ENCODE peak calls at places on chromosomes 12 and 14, in six cellular contexts. Z is transverse colon, P is fibroblast of the aortic adventitia, Y is choroid plexus epithelial cell, K is stomach, D is fibroblast of pulmonary artery. S is an unnamed sample.

GRCh38 chr12:72228424-72228823 is 43.7 kb upstream of the TRHDE start:
- DNase-seq in Y (no peak), D (no peak), P (peak), Z (no peak), K (no peak), S (no peak)

GRCh38 chr12:114275937-114276785 is 129.8 kb downstream of the TBX5 start:
- DNase-seq in P (peak), Z (no peak), Y (no peak), K (no peak), D (no peak), S (no peak)

GRCh38 chr14:23514009-23514962 is 37.3 kb downstream of the ZFHX2 start:
- DNase-seq in P (no peak), K (no peak), Z (no peak), D (no peak), Y (no peak), S (no peak)

GRCh38 chr12:57894577-57895292 is 46.6 kb upstream of the ATP23 start:
- DNase-seq in Z (no peak), Y (no peak), K (no peak), D (no peak), P (no peak), S (no peak)

GRCh38 chr14:34837801-34838322 is 37.3 kb downstream of the BAZ1A start:
- DNase-seq in P (no peak), K (no peak), Z (no peak), Y (no peak), D (peak), S (no peak)

GRCh38 chr14:73802431-73803188 is 49.0 kb upstream of the PTGR2 start:
- DNase-seq in D (no peak), P (no peak), Y (no peak), K (no peak), Z (peak), S (peak)

GRCh38 chr12:79848321-79848720 is 86.6 kb downstream of the PPP1R12A start:
- DNase-seq in D (peak), K (no peak), Y (peak), P (no peak), Z (no peak), S (no peak)

GRCh38 chr12:13027032-13027431 is 17.1 kb upstream of the FAM234B start:
- DNase-seq in P (no peak), Z (no peak), K (no peak), Y (no peak), D (no peak), S (no peak)

GRCh38 chr14:31320216-31320615 is 100.1 kb downstream of the HEATR5A start:
- DNase-seq in P (no peak), Z (no peak), D (no peak), Y (no peak), K (no peak), S (no peak)

GRCh38 chr14:71399057-71399487 is 491.8 kb downstream of the PCNX1 start:
- DNase-seq in Z (no peak), K (no peak), Y (no peak), D (no peak), P (peak), S (no peak)

GRCh38 chr14:104445832-104446381 is 133.7 kb upstream of the C14orf180 start:
- DNase-seq in Y (no peak), P (no peak), D (no peak), Z (no peak), K (peak), S (no peak)

GRCh38 chr12:64418209-64418608 is 14.0 kb downstream of the XPOT start:
- DNase-seq in D (no peak), K (no peak), Z (no peak), Y (no peak), P (no peak), S (no peak)

GRCh38 chr14:30885840-30886740 is 11.7 kb downstream of the COCH start:
- DNase-seq in Z (no peak), D (no peak), K (no peak), P (peak), Y (no peak), S (no peak)

GRCh38 chr12:116528067-116528466 is 31.1 kb upstream of the MAP1LC3B2 start:
- DNase-seq in Z (no peak), K (no peak), P (peak), Y (peak), D (no peak), S (no peak)

GRCh38 chr12:132352896-132353800 is 23.8 kb upstream of the GALNT9 start:
- DNase-seq in P (no peak), Z (no peak), D (no peak), Y (no peak), K (no peak), S (no peak)

GRCh38 chr12:52193991-52194390 is 2.2 kb upstream of the KRT80 start:
- DNase-seq in K (no peak), Y (peak), P (peak), Z (no peak), D (peak), S (no peak)

GRCh38 chr12:1630081-1630826 is 1.2 kb downstream of the WNT5B start:
- DNase-seq in Z (peak), K (peak), Y (no peak), P (no peak), D (no peak), S (peak)

GRCh38 chr12:90024261-90024660 is 315.6 kb upstream of the ATP2B1 start:
- DNase-seq in P (peak), Y (peak), D (peak), K (no peak), Z (no peak), S (no peak)

GRCh38 chr12:88052686-88053085 is 23.5 kb upstream of the C12orf50 start:
- DNase-seq in Z (peak), P (peak), D (peak), Y (peak), K (no peak), S (peak)

GRCh38 chr12:127336416-127336815 is 930.6 kb upstream of the TMEM132C start:
- DNase-seq in Y (no peak), Z (no peak), D (no peak), K (no peak), P (no peak), S (no peak)

GRCh38 chr14:22095845-22096510 is 422.4 kb upstream of the OR4E1 start:
- DNase-seq in K (no peak), D (no peak), Y (no peak), Z (no peak), P (no peak), S (no peak)

GRCh38 chr14:81400202-81400678 is at the start of gene STON2:
- DNase-seq in K (no peak), Y (no peak), P (peak), D (peak), Z (peak), S (no peak)

GRCh38 chr12:107457536-107457935 is 228.1 kb upstream of the PWP1 start:
- DNase-seq in K (no peak), P (no peak), Z (no peak), Y (no peak), D (no peak), S (no peak)

GRCh38 chr12:107458163-107458562 is 227.4 kb upstream of the PWP1 start:
- DNase-seq in K (peak), Y (no peak), D (no peak), Z (no peak), P (peak), S (no peak)

GRCh38 chr12:107461222-107461980 is 224.2 kb upstream of the PWP1 start:
- DNase-seq in D (peak), P (peak), Z (no peak), K (no peak), Y (peak), S (no peak)

GRCh38 chr12:107458990-107459389 is 226.6 kb upstream of the PWP1 start:
- DNase-seq in K (no peak), Y (no peak), Z (no peak), P (no peak), D (no peak), S (no peak)

DNA sequence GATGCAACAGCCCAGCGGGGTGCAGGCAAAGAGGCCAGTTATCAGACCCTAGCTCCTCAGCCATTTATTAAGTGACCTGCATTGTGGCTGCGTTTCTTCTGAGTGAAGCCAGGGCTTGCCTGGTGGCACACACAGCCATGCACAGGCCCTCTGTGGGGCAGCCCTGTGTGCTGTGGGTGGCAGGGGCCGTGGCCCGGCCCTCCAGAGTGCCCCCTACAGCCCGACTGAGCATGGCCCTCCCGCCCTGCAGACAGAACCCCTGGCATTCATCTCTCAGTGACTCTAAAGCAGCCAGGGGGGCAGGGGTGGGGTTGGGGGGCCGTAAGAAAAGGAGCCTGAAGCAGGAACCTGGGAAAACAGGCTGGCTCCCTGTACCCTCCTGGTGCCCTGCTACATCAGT is 225.9 kb upstream of the PWP1 start:
- DNase-seq in D (no peak), Y (no peak), K (no peak), P (no peak), Z (no peak), S (no peak)
- TF ChIP-seq CTCF in D (no peak), Y (no peak), K (no peak), P (no peak), Z (no peak), S (no peak)

DNA sequence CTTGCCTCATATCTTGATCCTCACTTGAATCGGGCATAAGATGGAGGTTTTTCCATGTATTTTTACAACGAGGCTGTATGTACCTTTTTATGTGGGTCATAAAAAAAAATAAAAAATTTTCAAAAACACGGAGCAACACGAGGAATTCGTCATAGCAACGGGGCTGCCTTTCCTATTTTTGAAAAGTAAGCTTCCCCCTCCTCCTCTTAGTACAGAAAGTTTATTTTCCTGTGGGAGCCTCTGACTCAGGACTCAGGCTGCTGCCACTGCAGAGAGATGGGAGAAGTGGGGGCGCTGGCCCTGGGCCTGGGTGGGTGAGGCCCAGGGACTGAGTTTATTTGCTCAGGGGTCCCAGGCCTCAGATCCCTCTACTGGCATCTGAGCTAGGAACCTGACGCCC is 10.1 kb upstream of the CMKLR1 start:
- DNase-seq in P (no peak), Z (no peak), K (no peak), D (no peak), Y (peak), S (no peak)
- TF ChIP-seq CTCF in P (no peak), Z (no peak), K (no peak), D (no peak), Y (no peak), S (no peak)

GRCh38 chr14:103057372-103058208 is at the start of gene CDC42BPB:
- DNase-seq in Y (peak), K (peak), Z (peak), D (peak), P (peak), S (peak)

GRCh38 chr14:103059556-103059955 is 2.2 kb upstream of the CDC42BPB start:
- DNase-seq in D (no peak), Y (no peak), Z (no peak), K (no peak), P (no peak), S (no peak)

GRCh38 chr14:103057028-103057371 is 349 bp downstream of the CDC42BPB start:
- DNase-seq in D (peak), Y (peak), K (no peak), P (no peak), Z (no peak), S (no peak)

GRCh38 chr14:103056322-103057027 is 874 bp downstream of the CDC42BPB start:
- DNase-seq in Y (peak), P (peak), Z (peak), K (peak), D (peak), S (peak)

DNA sequence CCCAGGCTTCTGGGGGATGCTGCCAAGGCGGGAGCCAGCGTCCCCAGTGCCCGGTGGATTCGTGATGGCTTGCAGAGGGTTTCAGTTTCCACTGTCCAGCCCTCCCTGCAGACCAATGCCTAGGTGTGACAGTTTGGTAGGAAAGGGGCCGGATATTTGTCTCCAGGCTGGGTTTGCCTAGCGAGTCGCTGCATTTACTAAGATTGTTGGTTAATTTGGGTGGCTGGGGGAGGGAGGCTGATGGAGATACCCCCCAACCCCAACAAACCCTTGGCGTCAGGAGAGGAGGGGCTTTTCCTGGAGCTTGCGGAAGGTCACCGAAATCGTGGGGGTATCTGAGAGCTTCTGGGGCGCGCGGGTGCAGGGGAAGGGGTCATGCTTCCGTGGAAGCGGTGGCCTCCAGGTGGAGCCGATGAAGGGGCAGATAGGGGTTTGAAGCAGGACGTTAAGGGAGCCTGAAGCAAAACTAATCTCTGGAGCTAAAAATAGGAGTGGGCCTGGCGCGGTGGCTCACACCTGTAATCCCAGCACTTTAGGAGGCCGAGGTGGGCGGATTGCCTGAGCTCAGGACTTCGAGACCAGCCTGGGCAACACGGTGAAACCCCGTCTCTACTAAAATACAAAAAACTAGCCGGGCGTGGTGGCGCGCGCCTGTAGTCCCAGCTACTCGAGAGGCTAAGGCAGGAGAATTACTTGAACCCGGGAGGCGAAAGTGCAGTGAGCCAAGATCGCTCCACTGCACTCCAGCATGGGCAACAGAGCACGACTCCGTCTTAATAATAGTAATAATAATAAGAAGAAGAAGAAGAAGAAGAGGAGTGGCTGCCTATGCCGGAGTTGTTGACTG is 1.1 kb upstream of the CDC42BPB start:
- DNase-seq in Z (no peak), K (no peak), Y (peak), P (no peak), D (no peak), S (no peak)
- TF ChIP-seq CTCF in Z (no peak), K (no peak), Y (no peak), P (no peak), D (no peak), S (no peak)

GRCh38 chr14:94583557-94583956 is 2.3 kb downstream of the SERPINA5 start:
- DNase-seq in Z (no peak), Y (no peak), K (no peak), D (no peak), P (no peak), S (no peak)
- TF ChIP-seq CTCF in Z (no peak), Y (no peak), K (no peak), D (no peak), P (no peak), S (no peak)

GRCh38 chr12:124434951-124435805 is 132.2 kb downstream of the NCOR2 start:
- DNase-seq in K (no peak), Y (no peak), P (no peak), D (no peak), Z (no peak), S (no peak)

GRCh38 chr12:124432376-124432775 is 135.0 kb downstream of the NCOR2 start:
- DNase-seq in D (no peak), K (no peak), P (no peak), Z (no peak), Y (peak), S (no peak)

GRCh38 chr12:124433906-124434305 is 133.5 kb downstream of the NCOR2 start:
- DNase-seq in P (no peak), Z (no peak), Y (no peak), K (no peak), D (no peak), S (no peak)

GRCh38 chr12:124434364-124434763 is 133.0 kb downstream of the NCOR2 start:
- DNase-seq in D (no peak), K (no peak), Z (no peak), Y (no peak), P (no peak), S (no peak)

GRCh38 chr12:124433147-124433874 is 134.1 kb downstream of the NCOR2 start:
- DNase-seq in P (no peak), K (peak), Y (no peak), Z (no peak), D (no peak), S (no peak)
- TF ChIP-seq CTCF in P (no peak), K (no peak), Y (no peak), Z (no peak), D (no peak), S (no peak)

DNA sequence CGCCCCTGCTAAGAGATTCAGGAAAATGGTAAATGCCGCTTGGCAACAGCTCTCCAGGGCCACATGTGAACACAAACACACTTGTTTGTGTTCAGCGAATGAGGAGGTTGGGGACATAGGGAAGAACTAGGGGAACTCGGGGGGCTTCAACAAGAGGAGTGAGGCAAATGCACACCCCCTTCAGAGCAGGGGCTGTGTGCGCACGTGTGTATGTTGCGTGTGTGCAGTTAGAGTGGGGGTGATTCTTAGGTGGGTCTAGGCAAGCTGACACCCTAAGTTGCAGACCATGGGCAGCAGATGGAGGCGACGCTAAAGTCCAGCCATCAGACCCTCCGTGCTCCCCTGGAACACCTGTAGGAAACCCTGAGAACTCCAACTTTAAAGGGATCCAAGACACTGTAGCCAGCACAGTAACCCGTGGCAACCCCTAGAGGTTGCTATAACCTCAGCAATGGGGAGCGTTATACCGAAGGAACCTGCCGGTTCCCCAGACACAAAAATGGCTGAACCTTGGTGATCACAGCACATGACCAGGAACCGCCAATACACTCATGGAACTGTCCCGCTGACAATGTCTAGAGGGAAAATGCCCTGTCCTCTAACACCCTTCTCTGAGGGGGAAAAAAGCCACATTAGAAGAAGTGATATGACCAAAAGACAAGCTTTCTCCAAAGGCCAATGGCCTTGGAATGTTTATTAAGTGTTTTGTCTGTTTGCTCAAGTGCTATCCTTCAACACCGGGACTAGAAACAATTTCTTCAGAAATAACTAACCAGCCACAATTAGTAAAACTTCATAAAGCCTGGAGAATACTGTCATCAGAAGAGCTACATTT is 86.5 kb upstream of the CEP83 start:
- DNase-seq in Y (peak), K (peak), P (peak), D (peak), Z (peak), S (peak)
- TF ChIP-seq CTCF in Y (peak), K (no peak), P (peak), D (peak), Z (peak), S (peak)

DNA sequence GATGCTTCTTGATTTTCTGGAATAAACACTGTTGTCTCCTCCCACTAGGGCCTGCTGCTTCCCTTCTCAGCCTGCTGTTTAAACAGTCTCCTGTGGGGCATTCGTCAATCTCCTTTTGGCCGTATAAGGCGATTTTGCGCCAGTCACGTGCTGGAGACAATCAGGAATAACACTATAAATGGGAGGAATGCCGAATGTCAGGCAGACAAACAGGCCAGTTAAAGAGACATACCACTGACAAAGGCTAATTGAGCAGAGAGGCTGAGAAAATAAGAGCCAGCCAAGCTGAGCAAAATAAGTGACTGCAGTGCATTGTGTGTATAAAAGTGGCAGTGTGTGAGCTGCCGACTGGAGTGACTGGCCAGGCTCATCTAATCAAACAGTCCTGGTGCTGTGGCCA is 23.3 kb downstream of the DMAC2L start:
- DNase-seq in P (peak), K (no peak), Y (peak), D (peak), Z (peak), S (peak)
- TF ChIP-seq CTCF in P (no peak), K (no peak), Y (peak), D (no peak), Z (no peak), S (no peak)

GRCh38 chr12:104736307-104736706 is 221.8 kb downstream of the SLC41A2 start:
- DNase-seq in Y (peak), D (peak), K (no peak), P (peak), Z (no peak), S (no peak)
- TF ChIP-seq CTCF in Y (no peak), D (no peak), K (no peak), P (peak), Z (no peak), S (no peak)

GRCh38 chr14:96567289-96567899 is 65.2 kb downstream of the PAPOLA start:
- DNase-seq in P (peak), D (peak), Z (no peak), K (no peak), Y (peak), S (no peak)
- TF ChIP-seq CTCF in P (peak), D (peak), Z (peak), K (no peak), Y (peak), S (peak)

S was measured in endothelial cell.